ENCODE peak calls at places on chromosomes 6 and 20, in seven cellular contexts. One of them, this sample, is unnamed.

GRCh38 chr6:44133003-44133931 is 5.9 kb downstream of the TMEM63B start:
- DNase-seq in GM06990: no peak
- DNase-seq in T-helper 1 cell: no peak
- DNase-seq in stimulated activated naive B cell treated with anti-CD40 and anti-IgM and Interleukin-4, amounts not matched to agents 10 μg/mL and 1 μg/mL and 100 μg/mL, for 72 hours: no peak
- DNase-seq in fibroblast of lung: peak; percentile 13
- DNase-seq in fibroblast of the conjunctiva: peak; percentile 45
- DNase-seq in GM18507: no peak
- DNase-seq in this sample: no peak

GRCh38 chr6:75098709-75099108 is 107.1 kb downstream of the COL12A1 start:
- DNase-seq in fibroblast of the conjunctiva: peak; percentile 96
- DNase-seq in GM06990: no peak
- DNase-seq in stimulated activated naive B cell treated with anti-CD40 and anti-IgM and Interleukin-4, amounts not matched to agents 10 μg/mL and 1 μg/mL and 100 μg/mL, for 72 hours: no peak
- DNase-seq in fibroblast of lung: peak; percentile 98
- DNase-seq in GM18507: no peak
- DNase-seq in T-helper 1 cell: no peak
- DNase-seq in this sample: no peak

GRCh38 chr20:51388227-51388626 is 154.3 kb downstream of the NFATC2 start:
- DNase-seq in fibroblast of lung: peak; percentile 72
- DNase-seq in GM06990: no peak
- DNase-seq in stimulated activated naive B cell treated with anti-CD40 and anti-IgM and Interleukin-4, amounts not matched to agents 10 μg/mL and 1 μg/mL and 100 μg/mL, for 72 hours: no peak
- DNase-seq in T-helper 1 cell: no peak
- DNase-seq in fibroblast of the conjunctiva: no peak
- DNase-seq in GM18507: no peak
- DNase-seq in this sample: no peak

GRCh38 chr6:63661769-63662168 is 26.2 kb downstream of the PHF3 start:
- DNase-seq in T-helper 1 cell: no peak
- DNase-seq in fibroblast of the conjunctiva: no peak
- DNase-seq in GM06990: no peak
- DNase-seq in GM18507: no peak
- DNase-seq in fibroblast of lung: no peak
- DNase-seq in stimulated activated naive B cell treated with anti-CD40 and anti-IgM and Interleukin-4, amounts not matched to agents 10 μg/mL and 1 μg/mL and 100 μg/mL, for 72 hours: no peak
- DNase-seq in this sample: no peak

GRCh38 chr20:19381947-19382346 is 169.5 kb downstream of the SLC24A3 start:
- DNase-seq in stimulated activated naive B cell treated with anti-CD40 and anti-IgM and Interleukin-4, amounts not matched to agents 10 μg/mL and 1 μg/mL and 100 μg/mL, for 72 hours: no peak
- DNase-seq in T-helper 1 cell: no peak
- DNase-seq in fibroblast of the conjunctiva: no peak
- DNase-seq in fibroblast of lung: no peak
- DNase-seq in GM18507: no peak
- DNase-seq in GM06990: no peak
- DNase-seq in this sample: no peak

GRCh38 chr6:71888720-71889340 is 2.5 kb downstream of the RIMS1 start:
- DNase-seq in fibroblast of the conjunctiva: no peak
- DNase-seq in fibroblast of lung: no peak
- DNase-seq in T-helper 1 cell: no peak
- DNase-seq in GM06990: no peak
- DNase-seq in GM18507: no peak
- DNase-seq in stimulated activated naive B cell treated with anti-CD40 and anti-IgM and Interleukin-4, amounts not matched to agents 10 μg/mL and 1 μg/mL and 100 μg/mL, for 72 hours: no peak
- DNase-seq in this sample: no peak

GRCh38 chr6:136408205-136408604 is 118.6 kb upstream of the BCLAF1 start:
- DNase-seq in GM18507: no peak
- DNase-seq in stimulated activated naive B cell treated with anti-CD40 and anti-IgM and Interleukin-4, amounts not matched to agents 10 μg/mL and 1 μg/mL and 100 μg/mL, for 72 hours: no peak
- DNase-seq in GM06990: no peak
- DNase-seq in fibroblast of lung: peak; percentile 58
- DNase-seq in fibroblast of the conjunctiva: no peak
- DNase-seq in T-helper 1 cell: no peak
- DNase-seq in this sample: no peak

GRCh38 chr6:129621252-129621651 is 88.7 kb downstream of the ARHGAP18 start:
- DNase-seq in fibroblast of lung: no peak
- DNase-seq in GM06990: no peak
- DNase-seq in GM18507: no peak
- DNase-seq in stimulated activated naive B cell treated with anti-CD40 and anti-IgM and Interleukin-4, amounts not matched to agents 10 μg/mL and 1 μg/mL and 100 μg/mL, for 72 hours: peak; percentile 5
- DNase-seq in T-helper 1 cell: peak; percentile 36
- DNase-seq in fibroblast of the conjunctiva: no peak
- DNase-seq in this sample: no peak

GRCh38 chr20:36277546-36277945 is 28.6 kb upstream of the DLGAP4 start:
- DNase-seq in stimulated activated naive B cell treated with anti-CD40 and anti-IgM and Interleukin-4, amounts not matched to agents 10 μg/mL and 1 μg/mL and 100 μg/mL, for 72 hours: no peak
- DNase-seq in T-helper 1 cell: no peak
- DNase-seq in GM18507: no peak
- DNase-seq in fibroblast of the conjunctiva: no peak
- DNase-seq in fibroblast of lung: no peak
- DNase-seq in GM06990: no peak
- DNase-seq in this sample: no peak

GRCh38 chr20:54133434-54134427 is 40.1 kb downstream of the CYP24A1 start:
- DNase-seq in GM18507: no peak
- DNase-seq in T-helper 1 cell: no peak
- DNase-seq in fibroblast of lung: peak; percentile 54
- DNase-seq in fibroblast of the conjunctiva: no peak
- DNase-seq in stimulated activated naive B cell treated with anti-CD40 and anti-IgM and Interleukin-4, amounts not matched to agents 10 μg/mL and 1 μg/mL and 100 μg/mL, for 72 hours: no peak
- DNase-seq in GM06990: no peak
- DNase-seq in this sample: no peak

GRCh38 chr20:50428463-50428828 is 81.7 kb upstream of the PTPN1 start:
- DNase-seq in fibroblast of lung: no peak
- DNase-seq in stimulated activated naive B cell treated with anti-CD40 and anti-IgM and Interleukin-4, amounts not matched to agents 10 μg/mL and 1 μg/mL and 100 μg/mL, for 72 hours: no peak
- DNase-seq in GM06990: no peak
- DNase-seq in fibroblast of the conjunctiva: no peak
- DNase-seq in T-helper 1 cell: no peak
- DNase-seq in GM18507: no peak
- DNase-seq in this sample: no peak

GRCh38 chr20:31587545-31588389 is 17.3 kb upstream of the ID1 start:
- DNase-seq in fibroblast of the conjunctiva: no peak
- DNase-seq in GM18507: no peak
- DNase-seq in stimulated activated naive B cell treated with anti-CD40 and anti-IgM and Interleukin-4, amounts not matched to agents 10 μg/mL and 1 μg/mL and 100 μg/mL, for 72 hours: no peak
- DNase-seq in T-helper 1 cell: no peak
- DNase-seq in fibroblast of lung: peak; percentile 43
- DNase-seq in GM06990: no peak
- DNase-seq in this sample: no peak

GRCh38 chr6:15260099-15260821 is 14.4 kb downstream of the JARID2 start:
- DNase-seq in T-helper 1 cell: no peak
- DNase-seq in GM18507: no peak
- DNase-seq in fibroblast of the conjunctiva: peak; percentile 64
- DNase-seq in GM06990: no peak
- DNase-seq in stimulated activated naive B cell treated with anti-CD40 and anti-IgM and Interleukin-4, amounts not matched to agents 10 μg/mL and 1 μg/mL and 100 μg/mL, for 72 hours: no peak
- DNase-seq in fibroblast of lung: peak; percentile 84
- DNase-seq in this sample: no peak

GRCh38 chr20:47667531-47668312 is 117.6 kb downstream of the SULF2 start:
- DNase-seq in GM18507: no peak
- DNase-seq in T-helper 1 cell: no peak
- DNase-seq in GM06990: no peak
- DNase-seq in fibroblast of lung: no peak
- DNase-seq in stimulated activated naive B cell treated with anti-CD40 and anti-IgM and Interleukin-4, amounts not matched to agents 10 μg/mL and 1 μg/mL and 100 μg/mL, for 72 hours: no peak
- DNase-seq in fibroblast of the conjunctiva: no peak
- DNase-seq in this sample: no peak

GRCh38 chr20:35828434-35828833 is 56.6 kb downstream of the PHF20 start:
- DNase-seq in fibroblast of the conjunctiva: no peak
- DNase-seq in GM18507: no peak
- DNase-seq in fibroblast of lung: no peak
- DNase-seq in GM06990: no peak
- DNase-seq in T-helper 1 cell: no peak
- DNase-seq in stimulated activated naive B cell treated with anti-CD40 and anti-IgM and Interleukin-4, amounts not matched to agents 10 μg/mL and 1 μg/mL and 100 μg/mL, for 72 hours: no peak
- DNase-seq in this sample: no peak

GRCh38 chr20:63102720-63103375 is 96.1 kb upstream of the BHLHE23 start:
- DNase-seq in fibroblast of lung: peak; percentile 9
- DNase-seq in GM06990: peak; percentile 57
- DNase-seq in GM18507: peak; percentile 45
- DNase-seq in T-helper 1 cell: peak; percentile 71
- DNase-seq in fibroblast of the conjunctiva: no peak
- DNase-seq in stimulated activated naive B cell treated with anti-CD40 and anti-IgM and Interleukin-4, amounts not matched to agents 10 μg/mL and 1 μg/mL and 100 μg/mL, for 72 hours: peak; percentile 49
- DNase-seq in this sample: peak; percentile 61